ENCODE peak calls at places on chromosomes 16 and 17, in four cellular contexts. One of them, this sample, is unnamed.

GRCh38 chr16:5030251-5030870 is 3.4 kb downstream of the NAGPA start:
- DNase-seq in heart left ventricle: no peak
- DNase-seq in CD8-positive, alpha-beta T cell: no peak
- DNase-seq in SK-N-SH: no peak
- DNase-seq in this sample: no peak

GRCh38 chr17:77308768-77309726 is 168.3 kb downstream of the SEC14L1 start:
- DNase-seq in heart left ventricle: no peak
- DNase-seq in CD8-positive, alpha-beta T cell: no peak
- DNase-seq in SK-N-SH: peak; percentile 87
- DNase-seq in this sample: no peak

GRCh38 chr17:37361543-37361942 is 14.2 kb upstream of the C17orf78 start:
- DNase-seq in heart left ventricle: no peak
- DNase-seq in CD8-positive, alpha-beta T cell: no peak
- DNase-seq in SK-N-SH: no peak
- DNase-seq in this sample: no peak

GRCh38 chr17:39838057-39838456 is 26.1 kb downstream of the IKZF3 start:
- DNase-seq in heart left ventricle: no peak
- DNase-seq in CD8-positive, alpha-beta T cell: no peak
- DNase-seq in SK-N-SH: no peak
- DNase-seq in this sample: no peak

GRCh38 chr16:67730326-67730725 is 11.2 kb upstream of the GFOD2 start:
- DNase-seq in heart left ventricle: no peak
- DNase-seq in CD8-positive, alpha-beta T cell: no peak
- DNase-seq in SK-N-SH: no peak
- DNase-seq in this sample: no peak

GRCh38 chr17:65449495-65449894 is 112.0 kb downstream of the AXIN2 start:
- DNase-seq in heart left ventricle: no peak
- DNase-seq in CD8-positive, alpha-beta T cell: no peak
- DNase-seq in SK-N-SH: no peak
- DNase-seq in this sample: no peak

GRCh38 chr16:47726031-47726675 is 265.0 kb downstream of the PHKB start:
- DNase-seq in heart left ventricle: no peak
- DNase-seq in CD8-positive, alpha-beta T cell: no peak
- DNase-seq in SK-N-SH: no peak
- DNase-seq in this sample: no peak

GRCh38 chr16:1342526-1343427 is 8.9 kb downstream of the TSR3 start:
- DNase-seq in heart left ventricle: peak; percentile 94
- DNase-seq in CD8-positive, alpha-beta T cell: peak; percentile 97
- DNase-seq in SK-N-SH: peak; percentile 100
- DNase-seq in this sample: peak; percentile 98

GRCh38 chr17:40303009-40303657 is 5.8 kb upstream of the RARA start:
- DNase-seq in heart left ventricle: no peak
- DNase-seq in CD8-positive, alpha-beta T cell: peak; percentile 41
- DNase-seq in SK-N-SH: peak; percentile 63
- DNase-seq in this sample: peak; percentile 84

GRCh38 chr17:39769974-39770587 is 32.3 kb downstream of the GRB7 start:
- DNase-seq in heart left ventricle: no peak
- DNase-seq in CD8-positive, alpha-beta T cell: peak; percentile 80
- DNase-seq in SK-N-SH: no peak
- DNase-seq in this sample: no peak

GRCh38 chr17:61238455-61238933 is 161.1 kb upstream of the TBX2 start:
- DNase-seq in heart left ventricle: no peak
- DNase-seq in CD8-positive, alpha-beta T cell: no peak
- DNase-seq in SK-N-SH: peak; percentile 42
- DNase-seq in this sample: no peak

GRCh38 chr17:38428643-38429371 is 543 bp downstream of the ARHGAP23 start:
- DNase-seq in heart left ventricle: peak; percentile 83
- DNase-seq in CD8-positive, alpha-beta T cell: no peak
- DNase-seq in SK-N-SH: peak; percentile 66
- DNase-seq in this sample: no peak

GRCh38 chr17:40485851-40486512 is 15.4 kb downstream of the TNS4 start:
- DNase-seq in heart left ventricle: peak; percentile 45
- DNase-seq in CD8-positive, alpha-beta T cell: peak; percentile 33
- DNase-seq in SK-N-SH: no peak
- DNase-seq in this sample: no peak

GRCh38 chr16:49854227-49855203 is 1.4 kb downstream of the ZNF423 start:
- DNase-seq in heart left ventricle: no peak
- DNase-seq in CD8-positive, alpha-beta T cell: no peak
- DNase-seq in SK-N-SH: peak; percentile 85
- DNase-seq in this sample: no peak

GRCh38 chr17:66548158-66548557 is 245.7 kb downstream of the PRKCA start:
- DNase-seq in heart left ventricle: no peak
- DNase-seq in CD8-positive, alpha-beta T cell: peak; percentile 44
- DNase-seq in SK-N-SH: no peak
- DNase-seq in this sample: no peak

GRCh38 chr17:66548659-66549311 is 246.4 kb downstream of the PRKCA start:
- DNase-seq in heart left ventricle: no peak
- DNase-seq in CD8-positive, alpha-beta T cell: no peak
- DNase-seq in SK-N-SH: no peak
- DNase-seq in this sample: no peak

GRCh38 chr17:66549312-66549705 is 246.9 kb downstream of the PRKCA start:
- DNase-seq in heart left ventricle: no peak
- DNase-seq in CD8-positive, alpha-beta T cell: no peak
- DNase-seq in SK-N-SH: no peak
- DNase-seq in this sample: no peak

GRCh38 chr17:66545918-66546317 is 243.5 kb downstream of the PRKCA start:
- DNase-seq in heart left ventricle: no peak
- DNase-seq in CD8-positive, alpha-beta T cell: no peak
- DNase-seq in SK-N-SH: no peak
- DNase-seq in this sample: no peak

DNA sequence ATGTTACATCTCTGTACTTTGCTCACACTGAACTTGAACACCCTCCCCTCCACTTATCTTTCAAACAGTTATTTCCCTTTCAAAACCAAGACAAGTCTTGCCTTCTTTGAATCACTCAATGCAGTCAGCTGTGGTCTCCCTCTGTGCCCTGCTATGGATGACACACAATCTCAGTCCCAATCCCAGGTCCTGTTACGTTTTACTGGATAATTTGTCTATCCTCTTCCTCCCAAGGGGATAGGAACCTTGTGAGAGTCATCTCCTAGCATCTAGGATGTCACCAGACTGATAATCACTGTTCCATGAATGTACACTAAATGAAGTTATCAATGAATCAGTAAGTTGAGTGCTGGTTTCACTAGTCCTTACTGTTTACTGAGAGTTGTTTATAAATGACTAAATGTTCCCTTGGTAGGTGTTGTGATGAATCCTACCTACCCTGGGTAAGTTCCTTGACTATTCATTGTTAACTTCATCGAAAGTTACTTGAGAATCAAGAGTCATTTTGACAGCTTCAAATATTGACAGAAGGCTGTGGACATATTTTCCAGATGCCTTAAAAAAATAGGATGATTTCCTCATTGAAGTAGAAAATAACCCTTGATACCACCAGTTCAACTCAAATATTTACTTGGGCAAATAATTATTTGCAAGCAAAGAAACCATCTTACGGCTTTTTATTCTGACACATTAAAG is 244.9 kb downstream of the PRKCA start:
- DNase-seq in heart left ventricle: no peak
- DNase-seq in CD8-positive, alpha-beta T cell: no peak
- DNase-seq in SK-N-SH: no peak
- DNase-seq in this sample: no peak
- H3K27ac ChIP-seq in heart left ventricle: no peak overlapping the region
- H3K27ac ChIP-seq in CD8-positive, alpha-beta T cell: no peak overlapping the region
- H3K27ac ChIP-seq in SK-N-SH: peak overlapping the region; percentile 7
- H3K27ac ChIP-seq in this sample: no peak overlapping the region

GRCh38 chr17:74268554-74268953 is 5.5 kb upstream of the DNAI2 start:
- DNase-seq in heart left ventricle: no peak
- DNase-seq in CD8-positive, alpha-beta T cell: no peak
- DNase-seq in SK-N-SH: no peak
- DNase-seq in this sample: no peak
- H3K27ac ChIP-seq in heart left ventricle: no peak overlapping the region
- H3K27ac ChIP-seq in CD8-positive, alpha-beta T cell: no peak overlapping the region
- H3K27ac ChIP-seq in SK-N-SH: no peak overlapping the region
- H3K27ac ChIP-seq in this sample: no peak overlapping the region

GRCh38 chr17:31190351-31190750 is 95.6 kb downstream of the NF1 start:
- DNase-seq in heart left ventricle: no peak
- DNase-seq in CD8-positive, alpha-beta T cell: no peak
- DNase-seq in SK-N-SH: no peak
- DNase-seq in this sample: no peak
- H3K27ac ChIP-seq in heart left ventricle: no peak overlapping the region
- H3K27ac ChIP-seq in CD8-positive, alpha-beta T cell: no peak overlapping the region
- H3K27ac ChIP-seq in SK-N-SH: no peak overlapping the region
- H3K27ac ChIP-seq in this sample: no peak overlapping the region

GRCh38 chr17:81037783-81038733 is 3.1 kb downstream of the BAIAP2 start:
- DNase-seq in heart left ventricle: peak; percentile 65
- DNase-seq in CD8-positive, alpha-beta T cell: no peak
- DNase-seq in SK-N-SH: no peak
- DNase-seq in this sample: no peak

GRCh38 chr17:81036128-81036891 is 1.4 kb downstream of the BAIAP2 start:
- DNase-seq in heart left ventricle: no peak
- DNase-seq in CD8-positive, alpha-beta T cell: no peak
- DNase-seq in SK-N-SH: no peak
- DNase-seq in this sample: no peak

GRCh38 chr17:81039096-81039495 is 4.1 kb downstream of the BAIAP2 start:
- DNase-seq in heart left ventricle: no peak
- DNase-seq in CD8-positive, alpha-beta T cell: no peak
- DNase-seq in SK-N-SH: no peak
- DNase-seq in this sample: no peak

GRCh38 chr17:81035389-81036127 is 607 bp downstream of the BAIAP2 start:
- DNase-seq in heart left ventricle: peak; percentile 69
- DNase-seq in CD8-positive, alpha-beta T cell: peak; percentile 22
- DNase-seq in SK-N-SH: no peak
- DNase-seq in this sample: no peak

GRCh38 chr17:81037026-81037782 is 2.3 kb downstream of the BAIAP2 start:
- DNase-seq in heart left ventricle: peak; percentile 86
- DNase-seq in CD8-positive, alpha-beta T cell: no peak
- DNase-seq in SK-N-SH: no peak
- DNase-seq in this sample: no peak
- H3K27ac ChIP-seq in heart left ventricle: no peak overlapping the region
- H3K27ac ChIP-seq in CD8-positive, alpha-beta T cell: no peak overlapping the region
- H3K27ac ChIP-seq in SK-N-SH: peak overlapping the region; percentile 43
- H3K27ac ChIP-seq in this sample: no peak overlapping the region

DNA sequence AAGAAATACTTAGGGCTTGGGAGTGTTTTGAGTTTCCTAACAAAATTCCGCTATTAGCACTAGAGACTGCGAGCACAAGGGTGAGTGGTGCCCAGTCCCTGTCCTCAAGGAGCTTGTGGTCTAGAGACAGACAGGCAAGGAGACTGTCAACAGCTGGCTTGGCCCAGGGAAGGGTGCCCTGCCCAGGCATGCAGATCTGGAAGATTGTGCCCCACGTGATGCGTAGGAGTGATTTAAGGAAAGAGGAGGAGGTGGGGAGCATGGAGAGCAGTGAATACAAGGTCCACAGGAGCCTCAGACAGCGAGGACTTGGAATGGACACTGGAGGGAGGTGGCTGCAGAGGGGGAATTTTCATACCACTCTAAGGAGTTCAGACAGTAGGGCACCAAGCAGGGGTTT is 25.0 kb downstream of the SCPEP1 start:
- DNase-seq in heart left ventricle: no peak
- DNase-seq in CD8-positive, alpha-beta T cell: no peak
- DNase-seq in SK-N-SH: no peak
- DNase-seq in this sample: no peak
- H3K27ac ChIP-seq in heart left ventricle: no peak overlapping the region
- H3K27ac ChIP-seq in CD8-positive, alpha-beta T cell: no peak overlapping the region
- H3K27ac ChIP-seq in SK-N-SH: no peak overlapping the region
- H3K27ac ChIP-seq in this sample: peak overlapping the region; percentile 77

GRCh38 chr16:54856871-54857270 is 73.8 kb upstream of the IRX5 start:
- DNase-seq in heart left ventricle: no peak
- DNase-seq in CD8-positive, alpha-beta T cell: no peak
- DNase-seq in SK-N-SH: no peak
- DNase-seq in this sample: no peak
- H3K27ac ChIP-seq in heart left ventricle: no peak overlapping the region
- H3K27ac ChIP-seq in CD8-positive, alpha-beta T cell: no peak overlapping the region
- H3K27ac ChIP-seq in SK-N-SH: no peak overlapping the region
- H3K27ac ChIP-seq in this sample: no peak overlapping the region

DNA sequence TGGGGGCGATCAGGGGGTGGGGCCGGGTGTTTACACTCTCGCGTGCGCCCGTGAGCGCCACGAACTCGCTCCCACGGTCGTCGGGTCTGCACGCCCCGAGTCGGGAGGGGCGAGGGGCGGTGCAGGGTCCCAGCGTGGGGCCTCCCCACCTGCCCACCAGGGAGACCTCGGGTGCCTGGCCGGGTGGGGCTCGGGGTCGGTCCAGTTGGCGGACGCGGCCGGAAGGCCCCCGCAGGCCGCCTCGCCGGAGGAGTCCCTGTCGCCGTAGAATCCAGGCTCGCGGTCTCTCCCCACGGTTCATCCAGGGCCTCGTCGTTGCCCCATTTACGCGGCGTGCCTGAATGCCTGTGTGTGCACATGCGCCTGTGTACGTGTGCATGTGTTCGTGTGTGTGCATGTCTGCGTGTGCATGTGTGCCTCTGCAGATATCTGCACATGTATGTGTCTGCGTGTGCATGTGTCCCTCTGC is 510 bp upstream of the RAB40B start:
- DNase-seq in heart left ventricle: no peak
- DNase-seq in CD8-positive, alpha-beta T cell: no peak
- DNase-seq in SK-N-SH: no peak
- DNase-seq in this sample: no peak
- H3K27ac ChIP-seq in heart left ventricle: no peak overlapping the region
- H3K27ac ChIP-seq in CD8-positive, alpha-beta T cell: peak overlapping the region; percentile 33
- H3K27ac ChIP-seq in SK-N-SH: peak overlapping the region; percentile 24
- H3K27ac ChIP-seq in this sample: peak overlapping the region; percentile 73

DNA sequence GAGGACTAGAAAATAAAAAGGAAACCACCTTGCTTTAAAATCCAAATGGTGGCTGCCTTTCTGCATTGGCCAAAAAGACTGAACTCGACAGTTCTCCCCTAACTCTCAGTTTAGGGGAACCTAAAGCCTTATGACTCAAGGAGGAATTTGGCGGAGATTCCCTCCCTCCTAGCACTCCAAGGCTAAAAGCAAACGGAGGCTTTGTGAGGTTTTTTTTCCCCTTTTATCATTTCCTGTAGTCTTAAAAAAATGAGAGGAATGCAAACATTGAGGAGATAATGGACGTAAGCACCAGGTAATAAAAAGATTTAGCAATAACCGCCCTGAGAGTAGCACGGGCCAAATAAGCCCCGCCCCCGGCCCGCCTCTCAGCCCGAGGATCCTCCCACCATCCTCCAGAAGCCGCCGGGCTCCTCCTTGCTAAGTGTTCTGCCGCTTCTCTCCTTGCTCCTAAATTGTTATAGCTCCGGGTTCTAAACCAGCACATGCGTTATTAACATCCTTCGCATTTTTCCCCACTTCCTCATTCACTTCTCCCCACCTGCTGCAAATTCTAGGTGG is 5.8 kb upstream of the KIFC3 start:
- DNase-seq in heart left ventricle: peak; percentile 86
- DNase-seq in CD8-positive, alpha-beta T cell: peak; percentile 53
- DNase-seq in SK-N-SH: peak; percentile 84
- DNase-seq in this sample: peak; percentile 88
- H3K27ac ChIP-seq in heart left ventricle: no peak overlapping the region
- H3K27ac ChIP-seq in CD8-positive, alpha-beta T cell: no peak overlapping the region
- H3K27ac ChIP-seq in SK-N-SH: no peak overlapping the region
- H3K27ac ChIP-seq in this sample: no peak overlapping the region

This sample was measured in Peyer's patch.